ENCODE peak calls at places on chromosomes 13 and 19, in seven cellular contexts. One of them, this sample, is unnamed.

GRCh38 chr19:27748551-27749152 is 1464.3 kb downstream of the UQCRFS1 start:
- DNase-seq in effector CD4-positive, alpha-beta T cell: no peak
- DNase-seq in brain microvascular endothelial cell: no peak
- DNase-seq in NCI-H2081: no peak
- DNase-seq in GM12865: no peak
- DNase-seq in cardiac muscle cell: no peak
- DNase-seq in activated T-helper 1 cell treated with Interleukin-2 at 50 U/mL for 16 hours: no peak
- DNase-seq in this sample: no peak

GRCh38 chr19:1258707-1259205 is 10.4 kb downstream of the MIDN start:
- DNase-seq in effector CD4-positive, alpha-beta T cell: no peak
- DNase-seq in brain microvascular endothelial cell: no peak
- DNase-seq in NCI-H2081: no peak
- DNase-seq in GM12865: no peak
- DNase-seq in cardiac muscle cell: no peak
- DNase-seq in activated T-helper 1 cell treated with Interleukin-2 at 50 U/mL for 16 hours: no peak
- DNase-seq in this sample: no peak

GRCh38 chr13:36432106-36432544 is at the start of gene CCNA1:
- DNase-seq in effector CD4-positive, alpha-beta T cell: no peak
- DNase-seq in brain microvascular endothelial cell: no peak
- DNase-seq in NCI-H2081: peak
- DNase-seq in GM12865: peak
- DNase-seq in cardiac muscle cell: peak
- DNase-seq in activated T-helper 1 cell treated with Interleukin-2 at 50 U/mL for 16 hours: no peak
- DNase-seq in this sample: no peak

GRCh38 chr19:4019578-4019977 is 12.0 kb downstream of the PIAS4 start:
- DNase-seq in effector CD4-positive, alpha-beta T cell: no peak
- DNase-seq in brain microvascular endothelial cell: no peak
- DNase-seq in NCI-H2081: no peak
- DNase-seq in GM12865: no peak
- DNase-seq in cardiac muscle cell: no peak
- DNase-seq in activated T-helper 1 cell treated with Interleukin-2 at 50 U/mL for 16 hours: no peak
- DNase-seq in this sample: no peak

GRCh38 chr19:18611327-18612050 is 1.2 kb upstream of the TMEM59L start:
- DNase-seq in effector CD4-positive, alpha-beta T cell: no peak
- DNase-seq in brain microvascular endothelial cell: no peak
- DNase-seq in NCI-H2081: no peak
- DNase-seq in GM12865: no peak
- DNase-seq in cardiac muscle cell: no peak
- DNase-seq in activated T-helper 1 cell treated with Interleukin-2 at 50 U/mL for 16 hours: no peak
- DNase-seq in this sample: no peak

GRCh38 chr13:99313473-99313872 is 6.3 kb upstream of the GPR183 start:
- DNase-seq in effector CD4-positive, alpha-beta T cell: no peak
- DNase-seq in brain microvascular endothelial cell: no peak
- DNase-seq in NCI-H2081: no peak
- DNase-seq in GM12865: no peak
- DNase-seq in cardiac muscle cell: no peak
- DNase-seq in activated T-helper 1 cell treated with Interleukin-2 at 50 U/mL for 16 hours: no peak
- DNase-seq in this sample: peak

GRCh38 chr19:3210347-3211017 is 14.0 kb upstream of the CELF5 start:
- DNase-seq in effector CD4-positive, alpha-beta T cell: peak
- DNase-seq in brain microvascular endothelial cell: peak
- DNase-seq in NCI-H2081: peak
- DNase-seq in GM12865: peak
- DNase-seq in cardiac muscle cell: peak
- DNase-seq in activated T-helper 1 cell treated with Interleukin-2 at 50 U/mL for 16 hours: peak
- DNase-seq in this sample: no peak

GRCh38 chr13:39335721-39336120 is 267.3 kb downstream of the LHFPL6 start:
- DNase-seq in effector CD4-positive, alpha-beta T cell: no peak
- DNase-seq in brain microvascular endothelial cell: no peak
- DNase-seq in NCI-H2081: no peak
- DNase-seq in GM12865: no peak
- DNase-seq in cardiac muscle cell: no peak
- DNase-seq in activated T-helper 1 cell treated with Interleukin-2 at 50 U/mL for 16 hours: no peak
- DNase-seq in this sample: no peak

GRCh38 chr13:111338841-111339240 is 18.4 kb downstream of the TEX29 start:
- DNase-seq in effector CD4-positive, alpha-beta T cell: no peak
- DNase-seq in brain microvascular endothelial cell: no peak
- DNase-seq in NCI-H2081: no peak
- DNase-seq in GM12865: no peak
- DNase-seq in cardiac muscle cell: no peak
- DNase-seq in activated T-helper 1 cell treated with Interleukin-2 at 50 U/mL for 16 hours: no peak
- DNase-seq in this sample: no peak

GRCh38 chr13:112614835-112615234 is 26.9 kb upstream of the TUBGCP3 start:
- DNase-seq in effector CD4-positive, alpha-beta T cell: no peak
- DNase-seq in brain microvascular endothelial cell: no peak
- DNase-seq in NCI-H2081: no peak
- DNase-seq in GM12865: no peak
- DNase-seq in cardiac muscle cell: no peak
- DNase-seq in activated T-helper 1 cell treated with Interleukin-2 at 50 U/mL for 16 hours: no peak
- DNase-seq in this sample: no peak

GRCh38 chr13:89061821-89062220 is 1390.7 kb downstream of the SLITRK5 start:
- DNase-seq in effector CD4-positive, alpha-beta T cell: no peak
- DNase-seq in brain microvascular endothelial cell: no peak
- DNase-seq in NCI-H2081: peak
- DNase-seq in GM12865: no peak
- DNase-seq in cardiac muscle cell: no peak
- DNase-seq in activated T-helper 1 cell treated with Interleukin-2 at 50 U/mL for 16 hours: no peak
- DNase-seq in this sample: peak

GRCh38 chr13:74132152-74132767 is 1.9 kb downstream of the KLF12 start:
- DNase-seq in effector CD4-positive, alpha-beta T cell: peak
- DNase-seq in brain microvascular endothelial cell: peak
- DNase-seq in NCI-H2081: peak
- DNase-seq in GM12865: peak
- DNase-seq in cardiac muscle cell: no peak
- DNase-seq in activated T-helper 1 cell treated with Interleukin-2 at 50 U/mL for 16 hours: no peak
- DNase-seq in this sample: peak

GRCh38 chr19:29526730-29527499 is 1.1 kb downstream of the VSTM2B start:
- DNase-seq in effector CD4-positive, alpha-beta T cell: no peak
- DNase-seq in brain microvascular endothelial cell: no peak
- DNase-seq in NCI-H2081: no peak
- DNase-seq in GM12865: no peak
- DNase-seq in cardiac muscle cell: no peak
- DNase-seq in activated T-helper 1 cell treated with Interleukin-2 at 50 U/mL for 16 hours: no peak
- DNase-seq in this sample: no peak

GRCh38 chr13:51336746-51337145 is 2.7 kb upstream of the SERPINE3 start:
- DNase-seq in effector CD4-positive, alpha-beta T cell: no peak
- DNase-seq in brain microvascular endothelial cell: no peak
- DNase-seq in NCI-H2081: no peak
- DNase-seq in GM12865: no peak
- DNase-seq in cardiac muscle cell: no peak
- DNase-seq in activated T-helper 1 cell treated with Interleukin-2 at 50 U/mL for 16 hours: no peak
- DNase-seq in this sample: no peak

GRCh38 chr19:5719274-5719960 is 529 bp downstream of the LONP1 start:
- DNase-seq in effector CD4-positive, alpha-beta T cell: peak
- DNase-seq in brain microvascular endothelial cell: no peak
- DNase-seq in NCI-H2081: no peak
- DNase-seq in GM12865: peak
- DNase-seq in cardiac muscle cell: peak
- DNase-seq in activated T-helper 1 cell treated with Interleukin-2 at 50 U/mL for 16 hours: no peak
- DNase-seq in this sample: no peak